ENCODE peak calls at places on chromosomes 16 and 17, in nine cellular contexts. C is activated CD4-positive, alpha-beta T cell treated with anti-CD3 and anti-CD28 coated beads, Interleukin-2, amount 10 ng/mL, durations not matched to agents 7 days and 5 days; J is cardiac muscle cell; P is uterus; X is AG08396; Q is naive thymus-derived CD8-positive, alpha-beta T cell; R is hypothalamus; Z is stimulated activated CD4-positive, alpha-beta T cell treated with anti-CD3 and anti-CD28 coated beads, Interleukin-2, amount 100 ng/mL, for 48 hours; D is activated T-helper 1 cell treated with anti-CD3 and anti-CD28 coated beads, Interleukin-12 subunit alpha, Interleukin-12 subunit beta, Interleukin-2, Interleukin-4 antibody, amounts not matched to agents 30 ng/mL and 10 ng/mL and 1 ng/mL, durations not matched to agents 14 hours and 24 hours and 36 hours. F is an unnamed sample.

GRCh38 chr17:40648326-40648968 is 829 bp upstream of the SMARCE1 start:
- DNase-seq in C (no peak), J (no peak), P (no peak), X (peak; percentile 7), Q (no peak), R (peak; percentile 33), Z (peak; percentile 55), D (no peak), F (peak; percentile 66)

GRCh38 chr17:2171725-2172446 is 117.0 kb downstream of the HIC1 start:
- DNase-seq in C (no peak), J (peak; percentile 60), P (peak; percentile 88), X (peak; percentile 72), Q (no peak), R (no peak), Z (no peak), D (no peak), F (no peak)

GRCh38 chr17:34259151-34259550 is 4.1 kb downstream of the CCL2 start:
- DNase-seq in C (no peak), J (no peak), P (no peak), X (no peak), Q (no peak), R (no peak), Z (no peak), D (no peak), F (no peak)

GRCh38 chr17:66272699-66273390 is 29.6 kb upstream of the PRKCA start:
- DNase-seq in C (no peak), J (no peak), P (no peak), X (peak; percentile 67), Q (no peak), R (no peak), Z (no peak), D (no peak), F (no peak)

GRCh38 chr16:1326380-1326779 is 7.1 kb upstream of the BAIAP3 start:
- DNase-seq in C (no peak), J (no peak), P (no peak), X (no peak), Q (no peak), R (no peak), Z (no peak), D (no peak), F (no peak)

GRCh38 chr16:25950586-25951201 is 258.9 kb downstream of the HS3ST4 start:
- DNase-seq in C (no peak), J (no peak), P (no peak), X (no peak), Q (no peak), R (no peak), Z (no peak), D (no peak), F (no peak)

GRCh38 chr17:61218438-61218837 is 181.2 kb upstream of the TBX2 start:
- DNase-seq in C (no peak), J (no peak), P (no peak), X (peak; percentile 36), Q (no peak), R (no peak), Z (no peak), D (no peak), F (no peak)

GRCh38 chr16:11361751-11362742 is 16.8 kb downstream of the RMI2 start:
- DNase-seq in C (peak; percentile 55), J (no peak), P (no peak), X (no peak), Q (no peak), R (no peak), Z (no peak), D (peak; percentile 19), F (no peak)

GRCh38 chr17:56319531-56319930 is 166.3 kb downstream of the ANKFN1 start:
- DNase-seq in C (no peak), J (peak; percentile 65), P (no peak), X (peak; percentile 37), Q (no peak), R (no peak), Z (no peak), D (no peak), F (no peak)

GRCh38 chr16:47774661-47775060 is 313.5 kb downstream of the PHKB start:
- DNase-seq in C (no peak), J (no peak), P (no peak), X (no peak), Q (no peak), R (no peak), Z (no peak), D (no peak), F (peak; percentile 82)

GRCh38 chr16:54062361-54063346 is 223.9 kb downstream of the IRX3 start:
- DNase-seq in C (no peak), J (no peak), P (no peak), X (no peak), Q (no peak), R (no peak), Z (no peak), D (no peak), F (no peak)

GRCh38 chr16:69820926-69821541 is 58.9 kb downstream of the WWP2 start:
- DNase-seq in C (no peak), J (no peak), P (no peak), X (peak; percentile 63), Q (no peak), R (peak; percentile 32), Z (no peak), D (no peak), F (no peak)

GRCh38 chr16:87221633-87222032 is 95.6 kb downstream of the C16orf95 start:
- DNase-seq in C (no peak), J (no peak), P (no peak), X (no peak), Q (no peak), R (no peak), Z (no peak), D (no peak), F (no peak)

GRCh38 chr17:35368086-35368824 is 5.2 kb downstream of the SLFN11 start:
- DNase-seq in C (peak; percentile 48), J (no peak), P (no peak), X (no peak), Q (peak; percentile 33), R (no peak), Z (no peak), D (no peak), F (no peak)

GRCh38 chr17:74150428-74151025 is 53.0 kb upstream of the RPL38 start:
- DNase-seq in C (no peak), J (no peak), P (no peak), X (no peak), Q (no peak), R (no peak), Z (no peak), D (no peak), F (no peak)

GRCh38 chr16:78483124-78483992 is 383.9 kb downstream of the WWOX start:
- DNase-seq in C (no peak), J (no peak), P (no peak), X (no peak), Q (no peak), R (no peak), Z (no peak), D (no peak), F (no peak)

GRCh38 chr16:84836234-84836647 is 16.5 kb downstream of the CRISPLD2 start:
- DNase-seq in C (no peak), J (peak; percentile 86), P (peak; percentile 92), X (peak; percentile 98), Q (no peak), R (no peak), Z (no peak), D (no peak), F (no peak)

GRCh38 chr16:67236551-67237395 is 9.8 kb downstream of the TMEM208 start:
- DNase-seq in C (peak; percentile 76), J (peak; percentile 32), P (no peak), X (peak; percentile 80), Q (peak; percentile 64), R (no peak), Z (peak; percentile 84), D (peak; percentile 73), F (peak; percentile 89)

GRCh38 chr17:3796110-3796821 is 4.7 kb downstream of the ITGAE start:
- DNase-seq in C (peak; percentile 67), J (no peak), P (no peak), X (no peak), Q (peak; percentile 53), R (no peak), Z (peak; percentile 60), D (peak; percentile 48), F (no peak)

GRCh38 chr17:39676198-39676819 is 8.1 kb downstream of the PNMT start:
- DNase-seq in C (peak; percentile 70), J (peak; percentile 88), P (no peak), X (no peak), Q (peak; percentile 62), R (no peak), Z (no peak), D (peak; percentile 33), F (no peak)

GRCh38 chr17:82889496-82890338 is 49.9 kb upstream of the ZNF750 start:
- DNase-seq in C (no peak), J (no peak), P (no peak), X (no peak), Q (no peak), R (no peak), Z (no peak), D (no peak), F (no peak)

GRCh38 chr16:15703029-15703736 is 53.1 kb downstream of the NDE1 start:
- DNase-seq in C (no peak), J (no peak), P (no peak), X (no peak), Q (no peak), R (no peak), Z (no peak), D (no peak), F (no peak)

GRCh38 chr16:12097523-12098428 is 121.2 kb downstream of the SNX29 start:
- DNase-seq in C (no peak), J (no peak), P (peak; percentile 45), X (peak; percentile 73), Q (no peak), R (peak; percentile 40), Z (no peak), D (no peak), F (no peak)

GRCh38 chr17:32813021-32813420 is 63.9 kb downstream of the MYO1D start:
- DNase-seq in C (no peak), J (no peak), P (no peak), X (no peak), Q (no peak), R (no peak), Z (no peak), D (no peak), F (no peak)

GRCh38 chr17:6660765-6661463 is 9.4 kb downstream of the C17orf100 start:
- DNase-seq in C (no peak), J (no peak), P (no peak), X (no peak), Q (no peak), R (no peak), Z (no peak), D (no peak), F (no peak)

GRCh38 chr17:81553616-81554181 is 1.5 kb upstream of the FAAP100 start:
- DNase-seq in C (no peak), J (no peak), P (peak; percentile 72), X (peak; percentile 90), Q (no peak), R (no peak), Z (no peak), D (no peak), F (no peak)

GRCh38 chr16:74682556-74682955 is 15.9 kb upstream of the RFWD3 start:
- DNase-seq in C (no peak), J (no peak), P (no peak), X (no peak), Q (no peak), R (no peak), Z (no peak), D (no peak), F (no peak)

GRCh38 chr16:23999663-24000062 is 163.9 kb downstream of the PRKCB start:
- DNase-seq in C (no peak), J (no peak), P (no peak), X (no peak), Q (no peak), R (no peak), Z (peak; percentile 55), D (no peak), F (no peak)

GRCh38 chr16:87538594-87538993 is 45.8 kb upstream of the ZCCHC14 start:
- DNase-seq in C (no peak), J (no peak), P (no peak), X (peak; percentile 80), Q (no peak), R (no peak), Z (no peak), D (no peak), F (no peak)

GRCh38 chr16:89169778-89170177 is 1.8 kb upstream of the CDH15 start:
- DNase-seq in C (no peak), J (no peak), P (no peak), X (no peak), Q (no peak), R (no peak), Z (no peak), D (no peak), F (no peak)

GRCh38 chr17:19304209-19304608 is 58.3 kb downstream of the B9D1 start:
- DNase-seq in C (no peak), J (no peak), P (no peak), X (no peak), Q (no peak), R (peak; percentile 61), Z (no peak), D (no peak), F (no peak)

F was measured in HAP-1.